ENCODE peak calls at places on chromosome 1, in nine cellular contexts. Q is HTR-8/SVneo; S is activated naive CD4-positive, alpha-beta T cell; U is stimulated activated CD4-positive, alpha-beta T cell treated with anti-CD3 and anti-CD28 coated beads, Interleukin-4, amount 100 ng/mL, for 48 hours; X is T-helper 1 cell; O is stimulated activated CD8-positive, alpha-beta memory T cell treated with anti-CD3 and anti-CD28 coated beads, Interleukin-15, amount 100 ng/mL, for 24 hours; I is fibroblast of the aortic adventitia; V is adipocyte; T is HCEC 1CT. K is an unnamed sample.

GRCh38 chr1:92754000-92754787 is 30.7 kb downstream of the EVI5 start:
- DNase-seq in Q (peak), S (no peak), U (no peak), X (no peak), O (no peak), I (peak), V (peak), T (peak), K (no peak)

GRCh38 chr1:185695299-185695698 is 38.9 kb upstream of the HMCN1 start:
- DNase-seq in Q (peak), S (no peak), U (no peak), X (no peak), O (no peak), I (no peak), V (peak), T (no peak), K (peak)

GRCh38 chr1:30313176-30313575 is 410.2 kb downstream of the MATN1 start:
- DNase-seq in Q (no peak), S (no peak), U (no peak), X (no peak), O (no peak), I (no peak), V (no peak), T (no peak), K (no peak)

GRCh38 chr1:158286487-158286886 is 3.2 kb upstream of the CD1C start:
- DNase-seq in Q (no peak), S (no peak), U (no peak), X (no peak), O (no peak), I (no peak), V (no peak), T (no peak), K (no peak)

GRCh38 chr1:25619101-25619890 is 2.7 kb downstream of the MAN1C1 start:
- DNase-seq in Q (no peak), S (no peak), U (peak), X (no peak), O (no peak), I (peak), V (peak), T (no peak), K (peak)

GRCh38 chr1:41672173-41672572 is 187.7 kb upstream of the EDN2 start:
- DNase-seq in Q (peak), S (no peak), U (no peak), X (no peak), O (no peak), I (peak), V (peak), T (no peak), K (no peak)

GRCh38 chr1:230327892-230328284 is 98.2 kb downstream of the PGBD5 start:
- DNase-seq in Q (peak), S (no peak), U (no peak), X (no peak), O (no peak), I (no peak), V (no peak), T (no peak), K (no peak)

GRCh38 chr1:87905651-87906050 is 577.0 kb downstream of the LMO4 start:
- DNase-seq in Q (no peak), S (no peak), U (no peak), X (no peak), O (no peak), I (no peak), V (no peak), T (no peak), K (no peak)

K was measured in naive thymus-derived CD8-positive, alpha-beta T cell.